ENCODE peak calls at places on chromosome 3, in ten cellular contexts. M, G, K, S, D, T, N, R, I and X are unnamed samples.

GRCh38 chr3:158908187-158908762 is 106.4 kb downstream of the MFSD1 start:
- DNase-seq in M (no peak), G (no peak), K (no peak), S (no peak), D (no peak), T (no peak), N (no peak), R (no peak), I (no peak), X (no peak)

GRCh38 chr3:148532326-148532725 is 165.4 kb upstream of the AGTR1 start:
- DNase-seq in M (no peak), G (no peak), K (no peak), S (no peak), D (no peak), T (no peak), N (no peak), R (no peak), I (no peak), X (peak; percentile 11)

GRCh38 chr3:165854696-165855095 is 17.5 kb upstream of the BCHE start:
- DNase-seq in M (no peak), G (no peak), K (no peak), S (no peak), D (no peak), T (peak; percentile 14), N (no peak), R (no peak), I (no peak), X (peak; percentile 38)

GRCh38 chr3:183015185-183015584 is 34.8 kb upstream of the DCUN1D1 start:
- DNase-seq in M (no peak), G (no peak), K (no peak), S (no peak), D (no peak), T (no peak), N (no peak), R (no peak), I (no peak), X (no peak)

GRCh38 chr3:70855139-70855538 is 542.7 kb upstream of the MDFIC2 start:
- DNase-seq in M (no peak), G (no peak), K (no peak), S (no peak), D (no peak), T (no peak), N (no peak), R (no peak), I (no peak), X (no peak)

GRCh38 chr3:128984596-128984995 is 9.3 kb downstream of the CFAP92 start:
- DNase-seq in M (no peak), G (no peak), K (no peak), S (no peak), D (no peak), T (no peak), N (no peak), R (no peak), I (no peak), X (no peak)

GRCh38 chr3:120475722-120476385 is 25.1 kb upstream of the FSTL1 start:
- DNase-seq in M (no peak), G (no peak), K (no peak), S (no peak), D (no peak), T (no peak), N (no peak), R (no peak), I (no peak), X (peak; percentile 49)

GRCh38 chr3:140748903-140749302 is 71.0 kb downstream of the TRIM42 start:
- DNase-seq in M (no peak), G (no peak), K (no peak), S (no peak), D (no peak), T (no peak), N (no peak), R (no peak), I (no peak), X (no peak)

GRCh38 chr3:30751610-30752299 is 142.7 kb downstream of the GADL1 start:
- DNase-seq in M (peak; percentile 69), G (peak; percentile 52), K (no peak), S (peak; percentile 84), D (peak; percentile 20), T (peak; percentile 9), N (peak; percentile 29), R (no peak), I (peak; percentile 68), X (peak; percentile 67)
- TF ChIP-seq CTCF in M (peak; percentile 17), G (peak; percentile 30), K (no peak), S (peak; percentile 67), D (no peak), T (peak; percentile 24), N (no peak), R (no peak), I (peak; percentile 27), X (peak; percentile 54)

DNA sequence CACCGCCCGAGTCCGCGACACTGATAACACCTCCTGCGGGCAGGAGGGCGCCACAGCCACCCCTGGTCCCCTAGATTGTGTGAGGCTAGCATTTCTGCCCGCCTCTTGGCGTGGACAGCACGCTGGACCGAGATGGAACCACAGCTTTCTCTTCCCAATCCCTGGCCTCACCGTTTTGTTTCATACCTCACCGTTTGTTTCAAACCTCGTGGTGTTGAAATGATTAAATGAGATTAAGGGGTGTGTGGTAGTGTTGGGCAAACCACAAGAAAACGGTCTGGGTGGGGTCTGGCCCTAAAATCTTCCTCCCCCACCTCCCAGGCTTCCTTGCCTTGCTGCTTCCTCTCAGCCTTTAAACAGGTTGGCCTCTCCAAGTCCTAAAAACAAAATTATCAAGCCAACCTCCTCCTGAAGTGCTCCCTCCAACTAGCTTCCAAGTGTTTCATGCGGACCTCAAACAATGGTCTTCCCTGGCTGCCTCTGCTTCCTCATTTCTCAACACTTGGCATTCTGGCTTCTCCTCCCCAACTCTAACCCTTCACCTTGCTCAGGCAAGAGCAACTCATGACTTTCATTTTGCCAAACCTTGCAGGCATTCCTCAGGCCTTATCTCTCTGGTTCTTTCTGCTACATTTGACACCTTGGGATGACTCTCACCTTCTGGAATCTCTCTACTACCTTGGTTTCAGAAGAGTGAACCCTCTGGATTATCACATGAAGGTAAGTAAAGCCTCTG is 1.4 kb upstream of the ATP13A3 start:
- DNase-seq in M (no peak), G (no peak), K (no peak), S (peak; percentile 38), D (no peak), T (no peak), N (no peak), R (no peak), I (no peak), X (peak; percentile 91)
- TF ChIP-seq CTCF in M (no peak), G (no peak), K (no peak), S (no peak), D (no peak), T (no peak), N (no peak), R (no peak), I (no peak), X (no peak)

GRCh38 chr3:46280105-46280797 is 38.0 kb downstream of the CCR3 start:
- DNase-seq in M (no peak), G (no peak), K (no peak), S (no peak), D (no peak), T (no peak), N (no peak), R (no peak), I (no peak), X (peak; percentile 26)

GRCh38 chr3:46278816-46279672 is 36.8 kb downstream of the CCR3 start:
- DNase-seq in M (no peak), G (no peak), K (no peak), S (no peak), D (no peak), T (no peak), N (no peak), R (no peak), I (no peak), X (no peak)

GRCh38 chr3:46277476-46277875 is 35.2 kb downstream of the CCR3 start:
- DNase-seq in M (no peak), G (no peak), K (no peak), S (no peak), D (no peak), T (no peak), N (no peak), R (no peak), I (no peak), X (no peak)

GRCh38 chr3:46271910-46272309 is 29.6 kb downstream of the CCR3 start:
- DNase-seq in M (no peak), G (no peak), K (no peak), S (no peak), D (no peak), T (no peak), N (no peak), R (no peak), I (no peak), X (no peak)

GRCh38 chr3:46276497-46277099 is 34.3 kb downstream of the CCR3 start:
- DNase-seq in M (peak; percentile 46), G (peak; percentile 56), K (peak; percentile 78), S (no peak), D (peak; percentile 65), T (peak; percentile 63), N (peak; percentile 27), R (no peak), I (peak; percentile 57), X (peak; percentile 2)
- TF ChIP-seq CTCF in M (peak; percentile 29), G (peak; percentile 27), K (peak; percentile 79), S (peak; percentile 22), D (peak; percentile 19), T (peak; percentile 69), N (peak; percentile 7), R (peak; percentile 55), I (peak; percentile 56), X (peak; percentile 38)

GRCh38 chr3:143184098-143184497 is 64.5 kb downstream of the CHST2 start:
- DNase-seq in M (no peak), G (no peak), K (no peak), S (no peak), D (no peak), T (no peak), N (no peak), R (no peak), I (no peak), X (no peak)

GRCh38 chr3:143185401-143185800 is 65.8 kb downstream of the CHST2 start:
- DNase-seq in M (no peak), G (no peak), K (no peak), S (no peak), D (no peak), T (no peak), N (no peak), R (no peak), I (no peak), X (no peak)

GRCh38 chr3:143183668-143183970 is 64.0 kb downstream of the CHST2 start:
- DNase-seq in M (no peak), G (no peak), K (no peak), S (no peak), D (no peak), T (no peak), N (no peak), R (no peak), I (no peak), X (no peak)

GRCh38 chr3:143182861-143183667 is 63.5 kb downstream of the CHST2 start:
- DNase-seq in M (no peak), G (no peak), K (no peak), S (no peak), D (no peak), T (no peak), N (no peak), R (no peak), I (no peak), X (no peak)

DNA sequence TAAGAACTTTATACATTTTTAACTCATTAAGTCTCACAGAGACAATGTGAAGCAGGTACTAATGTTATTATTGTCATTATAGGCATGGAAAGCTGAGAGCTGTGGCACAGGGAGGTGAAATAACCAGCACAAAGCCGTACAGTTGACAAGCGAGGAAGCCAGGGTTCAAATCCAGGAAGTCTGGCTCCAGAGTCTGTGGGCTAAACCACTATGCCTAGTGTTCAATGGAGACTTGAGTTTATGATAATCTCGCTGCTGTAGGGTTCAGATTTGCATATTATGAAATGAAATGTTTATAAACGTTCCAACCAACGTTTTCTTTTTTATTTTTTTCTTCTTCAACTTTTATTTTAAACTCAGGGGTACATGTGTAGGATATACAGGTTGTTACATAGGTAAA is 60.0 kb downstream of the CHST2 start:
- DNase-seq in M (no peak), G (no peak), K (no peak), S (no peak), D (no peak), T (no peak), N (no peak), R (no peak), I (no peak), X (no peak)
- TF ChIP-seq CTCF in M (no peak), G (no peak), K (no peak), S (no peak), D (no peak), T (no peak), N (no peak), R (no peak), I (no peak), X (no peak)